ENCODE peak calls at places on chromosomes 7 and 10, in nine cellular contexts. R, H, L, G, E, W, Y, O and N are unnamed samples.
A peak's percentile ranks its signal among the peaks of the same experiment; 100 is the strongest.

GRCh38 chr10:107415446-107415845 is 250.9 kb upstream of the SORCS1 start:
- DNase-seq in R (no peak), H (no peak), L (no peak), G (no peak), E (no peak), W (no peak), Y (no peak), O (no peak), N (no peak)

GRCh38 chr10:5565671-5566581 is 41.2 kb downstream of the CALML3 start:
- DNase-seq in R (no peak), H (peak; percentile 84), L (no peak), G (no peak), E (no peak), W (no peak), Y (no peak), O (no peak), N (no peak)

GRCh38 chr7:49320083-49320482 is 395.7 kb downstream of the CDC14C start:
- DNase-seq in R (no peak), H (no peak), L (no peak), G (no peak), E (no peak), W (no peak), Y (no peak), O (no peak), N (no peak)

GRCh38 chr10:24762161-24762924 is 38.7 kb upstream of the ARHGAP21 start:
- DNase-seq in R (no peak), H (no peak), L (no peak), G (no peak), E (no peak), W (no peak), Y (no peak), O (no peak), N (no peak)

GRCh38 chr10:78339251-78339650 is 305.6 kb downstream of the RPS24 start:
- DNase-seq in R (no peak), H (no peak), L (no peak), G (peak; percentile 1), E (no peak), W (peak; percentile 58), Y (no peak), O (no peak), N (no peak)

GRCh38 chr7:17948503-17949238 is 8.4 kb upstream of the SNX13 start:
- DNase-seq in R (no peak), H (peak; percentile 7), L (no peak), G (no peak), E (no peak), W (no peak), Y (no peak), O (no peak), N (no peak)

GRCh38 chr10:62496925-62497324 is 122.8 kb downstream of the ZNF365 start:
- DNase-seq in R (no peak), H (no peak), L (no peak), G (no peak), E (no peak), W (no peak), Y (no peak), O (no peak), N (no peak)

GRCh38 chr10:86583983-86584382 is 62.4 kb upstream of the WAPL start:
- DNase-seq in R (peak; percentile 23), H (no peak), L (no peak), G (no peak), E (no peak), W (no peak), Y (peak; percentile 20), O (no peak), N (no peak)

DNA sequence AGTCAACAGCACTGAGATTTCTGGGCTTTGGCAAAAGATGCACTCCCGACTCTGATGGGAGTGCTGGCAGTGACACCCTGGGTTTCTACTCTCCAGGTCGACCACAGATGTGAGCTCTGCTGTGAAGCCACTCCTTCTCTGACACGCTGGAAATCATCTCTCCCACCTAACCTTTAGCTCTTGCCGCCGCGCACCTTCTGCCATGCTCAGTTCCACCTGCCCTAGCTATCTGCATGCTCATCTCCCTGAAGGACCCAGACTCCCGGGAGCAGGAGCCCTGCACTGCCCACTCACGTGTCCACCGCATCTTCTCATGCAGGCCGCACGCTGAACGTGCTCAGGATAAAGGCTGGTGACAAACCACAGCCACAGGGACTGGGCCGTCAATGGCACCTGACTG is 174.8 kb downstream of the TNS3 start:
- DNase-seq in R (no peak), H (no peak), L (no peak), G (no peak), E (no peak), W (no peak), Y (no peak), O (no peak), N (no peak)
- H3K27ac ChIP-seq in R (no peak overlapping the region), H (no peak overlapping the region), L (no peak overlapping the region), G (no peak overlapping the region), E (no peak overlapping the region), W (peak overlapping the region; percentile 92), Y (no peak overlapping the region), O (no peak overlapping the region), N (no peak overlapping the region)

GRCh38 chr10:88212069-88212468 is 348.6 kb downstream of the PTEN start:
- DNase-seq in R (no peak), H (no peak), L (no peak), G (no peak), E (no peak), W (no peak), Y (no peak), O (no peak), N (no peak)

GRCh38 chr10:88209231-88209630 is 345.8 kb downstream of the PTEN start:
- DNase-seq in R (no peak), H (no peak), L (no peak), G (no peak), E (no peak), W (no peak), Y (no peak), O (no peak), N (no peak)

GRCh38 chr10:88213206-88213605 is 349.8 kb downstream of the PTEN start:
- DNase-seq in R (no peak), H (no peak), L (no peak), G (no peak), E (no peak), W (no peak), Y (no peak), O (no peak), N (no peak)

GRCh38 chr10:88209837-88210552 is 346.6 kb downstream of the PTEN start:
- DNase-seq in R (no peak), H (peak; percentile 58), L (no peak), G (no peak), E (no peak), W (peak; percentile 21), Y (peak; percentile 31), O (no peak), N (no peak)

GRCh38 chr10:88211230-88211629 is 347.8 kb downstream of the PTEN start:
- DNase-seq in R (no peak), H (no peak), L (no peak), G (no peak), E (no peak), W (no peak), Y (no peak), O (no peak), N (no peak)
- H3K27ac ChIP-seq in R (no peak overlapping the region), H (no peak overlapping the region), L (no peak overlapping the region), G (no peak overlapping the region), E (no peak overlapping the region), W (no peak overlapping the region), Y (no peak overlapping the region), O (no peak overlapping the region), N (no peak overlapping the region)

GRCh38 chr10:73803680-73804286 is 7.6 kb downstream of the NDST2 start:
- DNase-seq in R (no peak), H (no peak), L (peak; percentile 16), G (no peak), E (no peak), W (no peak), Y (no peak), O (no peak), N (no peak)
- H3K27ac ChIP-seq in R (no peak overlapping the region), H (no peak overlapping the region), L (peak overlapping the region; percentile 66), G (peak overlapping the region; percentile 0), E (no peak overlapping the region), W (no peak overlapping the region), Y (no peak overlapping the region), O (no peak overlapping the region), N (no peak overlapping the region)

GRCh38 chr10:69498711-69499471 is 47.6 kb downstream of the TSPAN15 start:
- DNase-seq in R (no peak), H (no peak), L (no peak), G (no peak), E (no peak), W (no peak), Y (no peak), O (no peak), N (no peak)
- H3K27ac ChIP-seq in R (no peak overlapping the region), H (no peak overlapping the region), L (no peak overlapping the region), G (no peak overlapping the region), E (peak overlapping the region; percentile 99), W (peak overlapping the region; percentile 29), Y (no peak overlapping the region), O (no peak overlapping the region), N (no peak overlapping the region)

GRCh38 chr7:35792472-35793224 is 8.2 kb upstream of the SEPTIN7 start:
- DNase-seq in R (no peak), H (peak; percentile 6), L (no peak), G (no peak), E (no peak), W (no peak), Y (no peak), O (no peak), N (no peak)
- H3K27ac ChIP-seq in R (no peak overlapping the region), H (no peak overlapping the region), L (no peak overlapping the region), G (no peak overlapping the region), E (peak overlapping the region; percentile 62), W (peak overlapping the region; percentile 2), Y (no peak overlapping the region), O (no peak overlapping the region), N (peak overlapping the region; percentile 52)

GRCh38 chr7:116495737-116496136 is 3.8 kb upstream of the CAV2 start:
- DNase-seq in R (no peak), H (peak; percentile 35), L (no peak), G (no peak), E (no peak), W (no peak), Y (no peak), O (no peak), N (no peak)

GRCh38 chr7:116494472-116494871 is 5.1 kb upstream of the CAV2 start:
- DNase-seq in R (no peak), H (no peak), L (no peak), G (no peak), E (no peak), W (no peak), Y (no peak), O (no peak), N (no peak)

GRCh38 chr7:116497708-116498107 is 1.8 kb upstream of the CAV2 start:
- DNase-seq in R (no peak), H (peak; percentile 80), L (no peak), G (no peak), E (no peak), W (no peak), Y (no peak), O (no peak), N (no peak)

GRCh38 chr7:116499168-116500070 is at the start of gene CAV2:
- DNase-seq in R (peak; percentile 75), H (peak; percentile 48), L (peak; percentile 62), G (peak; percentile 65), E (no peak), W (peak; percentile 51), Y (peak; percentile 62), O (no peak), N (no peak)

DNA sequence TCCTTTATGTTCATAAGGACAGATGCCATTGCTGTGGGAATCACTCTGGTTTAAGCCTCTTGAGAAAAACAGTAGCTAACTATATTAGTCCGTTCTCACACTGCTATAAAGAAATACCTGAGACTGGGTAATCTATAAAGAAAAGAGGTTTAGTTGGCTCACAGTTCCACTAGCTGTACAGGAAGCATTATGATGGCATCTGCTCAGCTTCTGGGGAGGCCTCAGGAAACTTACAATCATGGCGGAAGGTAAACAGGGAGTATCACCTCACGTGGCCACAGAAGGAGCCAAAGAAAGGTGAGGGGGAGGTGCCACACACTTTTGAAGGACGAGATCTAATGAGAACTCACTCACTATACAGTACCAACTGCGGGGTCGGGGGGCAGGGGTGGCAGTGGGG is 2.9 kb upstream of the CAV2 start:
- DNase-seq in R (no peak), H (no peak), L (no peak), G (no peak), E (no peak), W (no peak), Y (no peak), O (no peak), N (no peak)
- H3K27ac ChIP-seq in R (no peak overlapping the region), H (no peak overlapping the region), L (no peak overlapping the region), G (no peak overlapping the region), E (no peak overlapping the region), W (no peak overlapping the region), Y (no peak overlapping the region), O (no peak overlapping the region), N (no peak overlapping the region)